ENCODE peak calls at places on chromosomes 3 and 15, in seven cellular contexts. One of them, this sample, is unnamed.

GRCh38 chr3:38516669-38517068 is 20.5 kb downstream of the EXOG start:
- DNase-seq in HCEC 1CT: no peak
- DNase-seq in NCI-H524: no peak
- DNase-seq in astrocyte of the spinal cord: no peak
- DNase-seq in RWPE2: no peak
- DNase-seq in T-helper 17 cell: no peak
- DNase-seq in breast epithelium: no peak
- DNase-seq in this sample: no peak

GRCh38 chr15:78085928-78086327 is 6.4 kb upstream of the SH2D7 start:
- DNase-seq in breast epithelium: no peak
- DNase-seq in HCEC 1CT: peak; percentile 50
- DNase-seq in RWPE2: no peak
- DNase-seq in astrocyte of the spinal cord: peak; percentile 41
- DNase-seq in T-helper 17 cell: no peak
- DNase-seq in NCI-H524: no peak
- DNase-seq in this sample: no peak

GRCh38 chr3:178129109-178129508 is 407.1 kb upstream of the KCNMB2 start:
- DNase-seq in RWPE2: no peak
- DNase-seq in breast epithelium: no peak
- DNase-seq in NCI-H524: no peak
- DNase-seq in HCEC 1CT: no peak
- DNase-seq in T-helper 17 cell: no peak
- DNase-seq in astrocyte of the spinal cord: no peak
- DNase-seq in this sample: no peak

GRCh38 chr3:183300996-183301562 is 48.0 kb downstream of the B3GNT5 start:
- DNase-seq in HCEC 1CT: peak; percentile 49
- DNase-seq in RWPE2: no peak
- DNase-seq in breast epithelium: no peak
- DNase-seq in NCI-H524: no peak
- DNase-seq in T-helper 17 cell: no peak
- DNase-seq in astrocyte of the spinal cord: peak; percentile 51
- DNase-seq in this sample: no peak

GRCh38 chr3:66031102-66031698 is 7.5 kb downstream of the MAGI1 start:
- DNase-seq in HCEC 1CT: no peak
- DNase-seq in breast epithelium: no peak
- DNase-seq in astrocyte of the spinal cord: no peak
- DNase-seq in NCI-H524: no peak
- DNase-seq in T-helper 17 cell: no peak
- DNase-seq in RWPE2: no peak
- DNase-seq in this sample: no peak

GRCh38 chr15:69305204-69305931 is 6.7 kb downstream of the PAQR5 start:
- DNase-seq in RWPE2: peak; percentile 80
- DNase-seq in NCI-H524: no peak
- DNase-seq in HCEC 1CT: peak; percentile 95
- DNase-seq in breast epithelium: no peak
- DNase-seq in astrocyte of the spinal cord: peak; percentile 85
- DNase-seq in T-helper 17 cell: no peak
- DNase-seq in this sample: no peak

GRCh38 chr15:73763893-73764292 is 10.7 kb upstream of the INSYN1 start:
- DNase-seq in breast epithelium: no peak
- DNase-seq in HCEC 1CT: no peak
- DNase-seq in RWPE2: no peak
- DNase-seq in astrocyte of the spinal cord: no peak
- DNase-seq in NCI-H524: no peak
- DNase-seq in T-helper 17 cell: no peak
- DNase-seq in this sample: no peak

GRCh38 chr15:69629631-69630161 is 177.1 kb downstream of the RPLP1 start:
- DNase-seq in HCEC 1CT: no peak
- DNase-seq in T-helper 17 cell: no peak
- DNase-seq in NCI-H524: no peak
- DNase-seq in RWPE2: no peak
- DNase-seq in astrocyte of the spinal cord: no peak
- DNase-seq in breast epithelium: no peak
- DNase-seq in this sample: no peak

GRCh38 chr15:29143909-29144308 is 125.7 kb downstream of the NSMCE3 start:
- DNase-seq in T-helper 17 cell: no peak
- DNase-seq in RWPE2: no peak
- DNase-seq in NCI-H524: no peak
- DNase-seq in breast epithelium: no peak
- DNase-seq in astrocyte of the spinal cord: peak; percentile 83
- DNase-seq in HCEC 1CT: peak; percentile 70
- DNase-seq in this sample: no peak

GRCh38 chr3:16441306-16441898 is 72.1 kb downstream of the RFTN1 start:
- DNase-seq in NCI-H524: peak; percentile 88
- DNase-seq in T-helper 17 cell: no peak
- DNase-seq in breast epithelium: no peak
- DNase-seq in RWPE2: no peak
- DNase-seq in astrocyte of the spinal cord: peak; percentile 44
- DNase-seq in HCEC 1CT: peak; percentile 44
- DNase-seq in this sample: no peak

GRCh38 chr15:78063966-78064365 is 13.5 kb downstream of the TBC1D2B start:
- DNase-seq in astrocyte of the spinal cord: no peak
- DNase-seq in NCI-H524: no peak
- DNase-seq in T-helper 17 cell: no peak
- DNase-seq in RWPE2: no peak
- DNase-seq in HCEC 1CT: no peak
- DNase-seq in breast epithelium: no peak
- DNase-seq in this sample: no peak

GRCh38 chr15:100330221-100330620 is 11.6 kb downstream of the ADAMTS17 start:
- DNase-seq in T-helper 17 cell: no peak
- DNase-seq in breast epithelium: no peak
- DNase-seq in astrocyte of the spinal cord: no peak
- DNase-seq in HCEC 1CT: no peak
- DNase-seq in RWPE2: no peak
- DNase-seq in NCI-H524: no peak
- DNase-seq in this sample: peak; percentile 14

GRCh38 chr3:170815340-170815739 is 54.7 kb downstream of the RPL22L1 start:
- DNase-seq in RWPE2: no peak
- DNase-seq in astrocyte of the spinal cord: peak; percentile 29
- DNase-seq in T-helper 17 cell: no peak
- DNase-seq in breast epithelium: peak; percentile 54
- DNase-seq in HCEC 1CT: no peak
- DNase-seq in NCI-H524: peak; percentile 92
- DNase-seq in this sample: peak; percentile 74

GRCh38 chr3:143239026-143239425 is 119.5 kb downstream of the CHST2 start:
- DNase-seq in T-helper 17 cell: no peak
- DNase-seq in astrocyte of the spinal cord: no peak
- DNase-seq in RWPE2: no peak
- DNase-seq in breast epithelium: no peak
- DNase-seq in HCEC 1CT: peak; percentile 20
- DNase-seq in NCI-H524: no peak
- DNase-seq in this sample: no peak

GRCh38 chr15:70259640-70260066 is 161.9 kb upstream of the TLE3 start:
- DNase-seq in RWPE2: no peak
- DNase-seq in NCI-H524: peak; percentile 51
- DNase-seq in T-helper 17 cell: no peak
- DNase-seq in breast epithelium: no peak
- DNase-seq in HCEC 1CT: no peak
- DNase-seq in astrocyte of the spinal cord: no peak
- DNase-seq in this sample: peak; percentile 64

This sample was measured in H9.